ENCODE peak calls at places on chromosomes 7 and 10, in six cellular contexts. R is effector CD4-positive, alpha-beta T cell; Z is NCI-H2081 treated with DMSO at 0.1 percent for 48 hours; V is activated T-helper 1 cell treated with Interleukin-2 at 50 U/mL for 16 hours; D is effector memory CD8-positive, alpha-beta T cell; B is C1 segment of cervical spinal cord. U is an unnamed sample.

GRCh38 chr7:27172388-27172774 is 1.7 kb downstream of the HOXA10 start:
- DNase-seq in B (no peak), D (no peak), Z (no peak), V (no peak), R (no peak), U (no peak)

GRCh38 chr10:130064783-130065182 is 45.8 kb downstream of the C10orf143 start:
- DNase-seq in Z (no peak), V (no peak), D (no peak), R (no peak), B (no peak), U (no peak)

GRCh38 chr7:41431671-41432070 is 271.2 kb downstream of the INHBA start:
- DNase-seq in B (no peak), V (no peak), R (no peak), Z (no peak), D (no peak), U (no peak)

GRCh38 chr10:75693453-75693852 is 262.0 kb downstream of the LRMDA start:
- DNase-seq in R (no peak), B (no peak), V (no peak), Z (no peak), D (no peak), U (no peak)

GRCh38 chr7:106623315-106623660 is 37.7 kb downstream of the CCDC71L start:
- DNase-seq in R (no peak), D (no peak), V (no peak), B (no peak), Z (no peak), U (no peak)

GRCh38 chr10:110914411-110914810 is 4.6 kb downstream of the BBIP1 start:
- DNase-seq in R (no peak), Z (no peak), B (no peak), V (no peak), D (no peak), U (no peak)

GRCh38 chr10:49594594-49594993 is 15.5 kb upstream of the SLC18A3 start:
- DNase-seq in R (no peak), V (no peak), Z (no peak), B (no peak), D (peak; percentile 27), U (peak; percentile 36)

GRCh38 chr10:62399211-62399610 is 25.0 kb downstream of the ZNF365 start:
- DNase-seq in D (no peak), B (no peak), Z (no peak), V (no peak), R (no peak), U (no peak)

GRCh38 chr10:18610517-18610916 is 40.9 kb downstream of the NSUN6 start:
- DNase-seq in R (no peak), V (no peak), D (no peak), B (no peak), Z (no peak), U (peak; percentile 49)

GRCh38 chr7:35650751-35651150 is 44.2 kb downstream of the HERPUD2 start:
- DNase-seq in B (no peak), V (no peak), R (no peak), D (no peak), Z (no peak), U (no peak)

GRCh38 chr10:818010-818409 is 113.5 kb downstream of the LARP4B start:
- DNase-seq in R (no peak), V (no peak), B (no peak), Z (no peak), D (no peak), U (no peak)

GRCh38 chr7:93315896-93316295 is 83.7 kb downstream of the VPS50 start:
- DNase-seq in B (no peak), Z (no peak), D (no peak), V (no peak), R (no peak), U (no peak)

GRCh38 chr7:66261941-66262340 is 56.8 kb downstream of the TPST1 start:
- DNase-seq in R (no peak), V (no peak), B (no peak), D (no peak), Z (no peak), U (no peak)

GRCh38 chr7:111083423-111083822 is 7.5 kb upstream of the LRRN3 start:
- DNase-seq in B (no peak), D (peak; percentile 38), V (peak; percentile 9), Z (no peak), R (peak; percentile 14), U (no peak)

GRCh38 chr10:70773965-70774809 is 11.0 kb downstream of the TBATA start:
- DNase-seq in V (no peak), Z (no peak), B (no peak), R (no peak), D (no peak), U (no peak)

GRCh38 chr10:10544890-10545289 is 472.8 kb upstream of the CELF2 start:
- DNase-seq in D (no peak), Z (no peak), R (no peak), B (no peak), V (no peak), U (no peak)

GRCh38 chr7:33799766-33800165 is 105.6 kb upstream of the BMPER start:
- DNase-seq in Z (no peak), B (no peak), D (no peak), R (no peak), V (no peak), U (no peak)

GRCh38 chr7:68680235-68680872 is 917.9 kb upstream of the AUTS2 start:
- DNase-seq in R (no peak), B (no peak), D (no peak), Z (no peak), V (no peak), U (no peak)

GRCh38 chr10:33381897-33382578 is 47.6 kb upstream of the NRP1 start:
- DNase-seq in D (no peak), Z (no peak), R (no peak), V (no peak), B (no peak), U (no peak)

U was measured in T1000.